ENCODE peak calls at places on chromosomes 2 and 18, in seven cellular contexts. H is K562, N is HepG2, B is SK-N-SH, V is H1, K is GM12892, P is GM12878. I is an unnamed sample.

GRCh38 chr18:75754433-75754832 is 326.9 kb upstream of the SMIM21 start:
- DNase-seq in H (no peak), N (no peak), B (no peak), V (no peak), K (no peak), P (no peak), I (no peak)

GRCh38 chr2:70966681-70967080 is 11.7 kb upstream of the ANKRD53 start:
- DNase-seq in H (no peak), N (no peak), B (no peak), V (no peak), K (no peak), P (no peak), I (no peak)

GRCh38 chr18:32360682-32361345 is 109.9 kb downstream of the GAREM1 start:
- DNase-seq in H (no peak), N (no peak), B (no peak), V (no peak), K (no peak), P (no peak), I (no peak)

GRCh38 chr2:154813636-154814035 is 115.1 kb downstream of the KCNJ3 start:
- DNase-seq in H (no peak), N (no peak), B (no peak), V (no peak), K (no peak), P (no peak), I (no peak)

GRCh38 chr2:152598975-152599724 is 118.1 kb downstream of the PRPF40A start:
- DNase-seq in H (no peak), N (no peak), B (no peak), V (no peak), K (no peak), P (no peak), I (no peak)

GRCh38 chr2:149166958-149167810 is 128.7 kb downstream of the LYPD6B start:
- DNase-seq in H (no peak), N (no peak), B (no peak), V (no peak), K (no peak), P (peak), I (no peak)

GRCh38 chr2:187986392-187987105 is 305.1 kb upstream of the GULP1 start:
- DNase-seq in H (no peak), N (no peak), B (no peak), V (no peak), K (no peak), P (no peak), I (no peak)

GRCh38 chr2:129799036-129799958 is 180.2 kb upstream of the RAB6C start:
- DNase-seq in H (no peak), N (no peak), B (no peak), V (no peak), K (no peak), P (no peak), I (no peak)

GRCh38 chr2:97945791-97946190 is 50.0 kb downstream of the TMEM131 start:
- DNase-seq in H (no peak), N (no peak), B (no peak), V (no peak), K (no peak), P (no peak), I (no peak)

GRCh38 chr2:23669413-23670244 is 257.3 kb downstream of the ATAD2B start:
- DNase-seq in H (no peak), N (peak), B (peak), V (no peak), K (no peak), P (no peak), I (no peak)

GRCh38 chr18:48904086-48904485 is 46.7 kb downstream of the SMAD7 start:
- DNase-seq in H (no peak), N (no peak), B (no peak), V (no peak), K (no peak), P (no peak), I (no peak)

GRCh38 chr2:2413525-2413924 is 82.5 kb upstream of the MYT1L start:
- DNase-seq in H (no peak), N (no peak), B (no peak), V (no peak), K (no peak), P (no peak), I (no peak)

GRCh38 chr18:8998481-8999217 is 103.8 kb upstream of the NDUFV2 start:
- DNase-seq in H (peak), N (no peak), B (no peak), V (no peak), K (no peak), P (no peak), I (no peak)

GRCh38 chr2:218293715-218294429 is 1.6 kb upstream of the TMBIM1 start:
- DNase-seq in H (peak), N (no peak), B (no peak), V (no peak), K (no peak), P (no peak), I (no peak)

GRCh38 chr18:54163458-54163857 is 61.0 kb downstream of the MBD2 start:
- DNase-seq in H (no peak), N (no peak), B (no peak), V (no peak), K (no peak), P (no peak), I (no peak)

GRCh38 chr2:74109551-74109950 is 38.2 kb downstream of the BOLA3 start:
- DNase-seq in H (no peak), N (no peak), B (no peak), V (no peak), K (no peak), P (no peak), I (no peak)

GRCh38 chr2:185279999-185280398 is 458.6 kb upstream of the FSIP2 start:
- DNase-seq in H (no peak), N (peak), B (peak), V (no peak), K (no peak), P (no peak), I (no peak)

GRCh38 chr2:207937818-207938217 is 87.5 kb downstream of the PLEKHM3 start:
- DNase-seq in H (no peak), N (no peak), B (no peak), V (no peak), K (no peak), P (no peak), I (no peak)

GRCh38 chr2:42942214-42942989 is 150.0 kb upstream of the HAAO start:
- DNase-seq in H (no peak), N (peak), B (no peak), V (no peak), K (no peak), P (no peak), I (no peak)

GRCh38 chr2:52017836-52018235 is 985.9 kb upstream of the NRXN1 start:
- DNase-seq in H (no peak), N (no peak), B (no peak), V (no peak), K (no peak), P (no peak), I (no peak)

GRCh38 chr2:69589973-69590652 is 53.4 kb downstream of the AAK1 start:
- DNase-seq in H (peak), N (no peak), B (no peak), V (no peak), K (no peak), P (no peak), I (no peak)

GRCh38 chr2:32706815-32707214 is 79.0 kb downstream of the TTC27 start:
- DNase-seq in H (no peak), N (no peak), B (no peak), V (no peak), K (no peak), P (no peak), I (no peak)

GRCh38 chr2:98359986-98360385 is 13.7 kb downstream of the CNGA3 start:
- DNase-seq in H (no peak), N (no peak), B (no peak), V (peak), K (no peak), P (no peak), I (no peak)

GRCh38 chr2:154132827-154133226 is 261.1 kb downstream of the GALNT13 start:
- DNase-seq in H (no peak), N (no peak), B (no peak), V (no peak), K (no peak), P (no peak), I (no peak)

GRCh38 chr18:29096380-29096779 is 919.5 kb upstream of the CDH2 start:
- DNase-seq in H (no peak), N (no peak), B (no peak), V (no peak), K (no peak), P (no peak), I (no peak)

GRCh38 chr2:100780203-100781008 is 39.5 kb upstream of the NPAS2 start:
- DNase-seq in H (no peak), N (peak), B (no peak), V (no peak), K (no peak), P (no peak), I (no peak)

GRCh38 chr2:147172493-147173185 is 672.2 kb upstream of the ACVR2A start:
- DNase-seq in H (no peak), N (no peak), B (no peak), V (no peak), K (no peak), P (no peak), I (no peak)

GRCh38 chr2:191931332-191931731 is 84.4 kb upstream of the CAVIN2 start:
- DNase-seq in H (no peak), N (no peak), B (no peak), V (no peak), K (no peak), P (no peak), I (no peak)

GRCh38 chr2:171553858-171554257 is 31.6 kb downstream of the CYBRD1 start:
- DNase-seq in H (peak), N (peak), B (peak), V (no peak), K (no peak), P (no peak), I (no peak)
- TF ChIP-seq TAF1 in H (no peak), N (no peak), B (peak), V (no peak), K (no peak), P (no peak), I (no peak)

GRCh38 chr2:239339241-239339640 is 61.6 kb downstream of the HDAC4 start:
- DNase-seq in H (no peak), N (no peak), B (no peak), V (no peak), K (no peak), P (no peak), I (no peak)

GRCh38 chr2:239337122-239337876 is 63.5 kb downstream of the HDAC4 start:
- DNase-seq in H (no peak), N (no peak), B (no peak), V (no peak), K (no peak), P (no peak), I (no peak)

GRCh38 chr2:239341146-239341732 is 59.6 kb downstream of the HDAC4 start:
- DNase-seq in H (no peak), N (no peak), B (no peak), V (no peak), K (no peak), P (no peak), I (no peak)

GRCh38 chr2:239339726-239340654 is 60.8 kb downstream of the HDAC4 start:
- DNase-seq in H (no peak), N (no peak), B (no peak), V (no peak), K (no peak), P (peak), I (peak)

GRCh38 chr2:239337877-239338484 is 62.8 kb downstream of the HDAC4 start:
- DNase-seq in H (no peak), N (no peak), B (no peak), V (no peak), K (no peak), P (no peak), I (no peak)
- TF ChIP-seq TAF1 in H (no peak), N (no peak), B (no peak), V (no peak), K (no peak), P (no peak), I (no peak)

GRCh38 chr2:173751245-173751975 is 213.8 kb downstream of the SP3 start:
- DNase-seq in H (no peak), N (no peak), B (no peak), V (no peak), K (no peak), P (no peak), I (no peak)

GRCh38 chr2:173750831-173751230 is 214.3 kb downstream of the SP3 start:
- DNase-seq in H (no peak), N (no peak), B (no peak), V (no peak), K (no peak), P (no peak), I (no peak)

GRCh38 chr2:173749315-173749714 is 215.9 kb downstream of the SP3 start:
- DNase-seq in H (no peak), N (peak), B (no peak), V (no peak), K (no peak), P (no peak), I (no peak)

GRCh38 chr2:173750332-173750731 is 214.8 kb downstream of the SP3 start:
- DNase-seq in H (no peak), N (no peak), B (no peak), V (no peak), K (no peak), P (no peak), I (no peak)

DNA sequence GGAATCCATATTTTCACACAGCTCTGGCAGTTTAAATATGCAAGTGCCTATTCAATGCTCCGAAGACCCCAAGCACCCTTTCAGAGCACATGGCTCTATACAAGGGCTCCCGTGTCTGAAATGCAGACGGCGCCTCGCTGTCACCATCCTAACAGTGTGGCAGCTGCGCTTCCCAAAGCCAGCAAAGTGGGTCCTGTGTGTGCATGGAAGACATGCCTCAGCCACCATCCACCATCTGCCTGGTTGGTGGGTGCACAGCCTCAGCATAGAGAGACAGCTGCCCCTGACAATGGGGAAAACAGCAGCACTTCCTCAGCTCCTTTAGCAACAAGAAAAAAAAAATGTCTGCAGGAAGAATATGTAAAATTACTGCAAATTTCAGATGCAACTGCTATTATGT is 218.1 kb downstream of the SP3 start:
- DNase-seq in H (no peak), N (no peak), B (no peak), V (no peak), K (no peak), P (no peak), I (no peak)
- TF ChIP-seq TAF1 in H (no peak), N (no peak), B (no peak), V (no peak), K (no peak), P (no peak), I (no peak)

GRCh38 chr2:171813729-171814128 is 80.3 kb downstream of the SLC25A12 start:
- DNase-seq in H (no peak), N (no peak), B (no peak), V (no peak), K (no peak), P (no peak), I (no peak)

GRCh38 chr2:171813126-171813525 is 80.9 kb downstream of the SLC25A12 start:
- DNase-seq in H (no peak), N (no peak), B (no peak), V (no peak), K (no peak), P (no peak), I (no peak)

GRCh38 chr2:171814883-171815282 is 79.2 kb downstream of the SLC25A12 start:
- DNase-seq in H (no peak), N (no peak), B (no peak), V (no peak), K (no peak), P (no peak), I (no peak)

GRCh38 chr2:171811229-171811628 is 82.8 kb downstream of the SLC25A12 start:
- DNase-seq in H (no peak), N (peak), B (peak), V (no peak), K (no peak), P (no peak), I (no peak)

GRCh38 chr2:171814174-171814573 is 79.9 kb downstream of the SLC25A12 start:
- DNase-seq in H (no peak), N (no peak), B (no peak), V (no peak), K (no peak), P (no peak), I (no peak)
- TF ChIP-seq TAF1 in H (no peak), N (no peak), B (no peak), V (no peak), K (no peak), P (no peak), I (no peak)

GRCh38 chr18:57776354-57776753 is 26.8 kb downstream of the ATP8B1 start:
- DNase-seq in H (no peak), N (no peak), B (no peak), V (no peak), K (no peak), P (no peak), I (no peak)

GRCh38 chr18:57776767-57777166 is 26.3 kb downstream of the ATP8B1 start:
- DNase-seq in H (peak), N (no peak), B (no peak), V (no peak), K (no peak), P (no peak), I (no peak)

GRCh38 chr18:57781128-57781463 is 22.0 kb downstream of the ATP8B1 start:
- DNase-seq in H (no peak), N (no peak), B (no peak), V (no peak), K (no peak), P (no peak), I (no peak)

GRCh38 chr18:57784034-57784815 is 18.9 kb downstream of the ATP8B1 start:
- DNase-seq in H (peak), N (peak), B (no peak), V (no peak), K (no peak), P (no peak), I (no peak)

DNA sequence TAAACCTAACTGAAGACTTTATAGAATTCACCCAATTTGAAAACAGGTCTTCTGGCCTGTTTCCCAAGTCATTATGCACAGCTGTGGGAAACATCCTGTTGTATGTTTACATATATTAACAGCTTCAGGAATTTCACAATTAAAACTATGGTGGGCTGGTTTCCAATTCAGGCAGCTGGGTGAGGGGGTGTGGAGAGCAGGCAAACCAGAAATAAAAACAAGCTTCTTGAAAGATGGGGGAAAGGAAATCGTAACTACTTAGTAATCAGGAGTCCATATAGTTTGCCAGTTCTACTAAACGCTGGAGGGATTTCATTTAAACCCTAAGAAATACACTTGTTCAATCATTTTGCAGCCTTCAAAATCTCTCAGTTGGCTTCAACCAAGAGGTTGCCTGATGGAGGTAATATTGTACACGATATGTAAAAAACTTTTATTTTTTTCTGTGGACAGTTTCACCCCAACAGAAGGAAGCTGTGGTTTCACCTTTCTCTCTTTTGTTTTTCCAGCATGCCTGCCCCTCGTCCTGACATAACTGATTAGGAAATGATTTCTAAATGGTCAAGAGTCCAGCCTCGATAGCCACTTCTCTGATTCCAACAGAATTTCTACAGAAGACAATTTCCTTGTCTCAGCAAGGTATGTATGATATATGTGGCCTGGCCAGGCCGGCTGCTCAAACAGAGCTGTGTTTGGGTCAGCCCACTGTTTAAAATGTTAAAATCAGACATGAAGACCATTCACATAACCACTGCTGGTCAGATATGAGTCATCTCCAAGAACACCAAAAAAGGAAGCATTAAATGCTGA is 22.6 kb downstream of the ATP8B1 start:
- DNase-seq in H (peak), N (no peak), B (no peak), V (no peak), K (no peak), P (peak), I (no peak)
- TF ChIP-seq TAF1 in H (no peak), N (no peak), B (no peak), V (no peak), K (no peak), P (no peak), I (no peak)

I was measured in GM12891.